ENCODE peak calls at places on chromosomes 11 and 22, in eight cellular contexts. S is endodermal cell, F is fibroblast of lung, T is fibroblast of mammary gland, J is astrocyte of the cerebellum, H is dorsolateral prefrontal cortex, I is testis, B is epithelial cell of esophagus. C is an unnamed sample.

GRCh38 chr11:70912226-70912840 is 340.0 kb downstream of the SHANK2 start:
- DNase-seq in S (no peak), F (peak), T (peak), J (no peak), H (no peak), I (no peak), B (peak), C (no peak)

GRCh38 chr11:46386005-46386331 is 4.5 kb downstream of the MDK start:
- DNase-seq in S (no peak), F (no peak), T (no peak), J (no peak), H (no peak), I (no peak), B (no peak), C (no peak)

GRCh38 chr11:8229299-8230177 is 34.1 kb downstream of the LMO1 start:
- DNase-seq in S (no peak), F (peak), T (peak), J (no peak), H (no peak), I (peak), B (peak), C (no peak)

GRCh38 chr22:18070556-18071306 is 7.1 kb upstream of the PEX26 start:
- DNase-seq in S (no peak), F (no peak), T (no peak), J (no peak), H (no peak), I (no peak), B (peak), C (no peak)

GRCh38 chr22:30695871-30696655 is 1.4 kb downstream of the OSBP2 start:
- DNase-seq in S (no peak), F (no peak), T (no peak), J (no peak), H (no peak), I (no peak), B (no peak), C (no peak)

GRCh38 chr11:36398261-36398953 is 102.3 kb downstream of the PRR5L start:
- DNase-seq in S (no peak), F (peak), T (no peak), J (no peak), H (no peak), I (no peak), B (peak), C (no peak)

GRCh38 chr11:120068114-120068573 is 69.8 kb downstream of the TRIM29 start:
- DNase-seq in S (peak), F (peak), T (peak), J (no peak), H (no peak), I (no peak), B (peak), C (no peak)

GRCh38 chr11:3123761-3124733 is 41.1 kb downstream of the OSBPL5 start:
- DNase-seq in S (peak), F (peak), T (peak), J (peak), H (no peak), I (peak), B (peak), C (no peak)

GRCh38 chr11:112834277-112834755 is 126.9 kb upstream of the NCAM1 start:
- DNase-seq in S (no peak), F (peak), T (no peak), J (no peak), H (peak), I (peak), B (no peak), C (no peak)

GRCh38 chr22:37940698-37941376 is 12.6 kb downstream of the C22orf23 start:
- DNase-seq in S (no peak), F (no peak), T (peak), J (no peak), H (no peak), I (peak), B (no peak), C (no peak)

GRCh38 chr11:2933376-2934056 is 4.3 kb upstream of the PHLDA2 start:
- DNase-seq in S (peak), F (peak), T (peak), J (no peak), H (no peak), I (peak), B (peak), C (peak)

GRCh38 chr11:10325398-10326079 is 20.7 kb downstream of the ADM start:
- DNase-seq in S (no peak), F (peak), T (peak), J (no peak), H (no peak), I (no peak), B (peak), C (no peak)

GRCh38 chr11:66118847-66119246 is 48.8 kb downstream of the PACS1 start:
- DNase-seq in S (no peak), F (no peak), T (no peak), J (no peak), H (no peak), I (no peak), B (no peak), C (no peak)

GRCh38 chr22:32904044-32904443 is 102.5 kb downstream of the TIMP3 start:
- DNase-seq in S (peak), F (peak), T (peak), J (no peak), H (peak), I (peak), B (peak), C (no peak)

GRCh38 chr11:31397239-31397834 is 27.7 kb downstream of the DNAJC24 start:
- DNase-seq in S (no peak), F (no peak), T (peak), J (peak), H (no peak), I (no peak), B (peak), C (no peak)

GRCh38 chr11:12577746-12578644 is 96.2 kb upstream of the TEAD1 start:
- DNase-seq in S (no peak), F (peak), T (no peak), J (no peak), H (no peak), I (no peak), B (no peak), C (no peak)

GRCh38 chr22:37421468-37421877 is 5.8 kb downstream of the ELFN2 start:
- DNase-seq in S (no peak), F (no peak), T (no peak), J (no peak), H (no peak), I (no peak), B (no peak), C (no peak)

GRCh38 chr11:108237058-108237481 is 14.2 kb downstream of the ATM start:
- DNase-seq in S (no peak), F (no peak), T (no peak), J (no peak), H (no peak), I (no peak), B (no peak), C (no peak)

GRCh38 chr22:48021946-48022345 is 1259.5 kb downstream of the TBC1D22A start:
- DNase-seq in S (no peak), F (no peak), T (no peak), J (no peak), H (no peak), I (no peak), B (no peak), C (no peak)

GRCh38 chr11:121936781-121937447 is 179.1 kb downstream of the BLID start:
- DNase-seq in S (no peak), F (peak), T (peak), J (no peak), H (no peak), I (no peak), B (peak), C (no peak)

GRCh38 chr11:59611570-59612565 is 3.7 kb downstream of the OSBP start:
- DNase-seq in S (no peak), F (peak), T (peak), J (no peak), H (no peak), I (no peak), B (peak), C (no peak)

GRCh38 chr11:36051235-36052072 is 107.6 kb downstream of the LDLRAD3 start:
- DNase-seq in S (no peak), F (no peak), T (no peak), J (no peak), H (no peak), I (no peak), B (no peak), C (no peak)

GRCh38 chr11:63961608-63962412 is 12.6 kb upstream of the COX8A start:
- DNase-seq in S (peak), F (no peak), T (peak), J (no peak), H (no peak), I (no peak), B (peak), C (no peak)

GRCh38 chr11:1107316-1108245 is 32.9 kb downstream of the MUC2 start:
- DNase-seq in S (no peak), F (no peak), T (no peak), J (no peak), H (no peak), I (no peak), B (no peak), C (no peak)

GRCh38 chr11:68546555-68546954 is 86.0 kb downstream of the PPP6R3 start:
- DNase-seq in S (no peak), F (peak), T (peak), J (no peak), H (no peak), I (no peak), B (peak), C (no peak)

GRCh38 chr11:123532131-123532530 is 102.1 kb downstream of the GRAMD1B start:
- DNase-seq in S (no peak), F (no peak), T (no peak), J (no peak), H (no peak), I (no peak), B (no peak), C (no peak)

GRCh38 chr11:105468154-105468553 is 141.7 kb upstream of the GRIA4 start:
- DNase-seq in S (no peak), F (no peak), T (no peak), J (no peak), H (no peak), I (no peak), B (no peak), C (no peak)

GRCh38 chr11:105466582-105467228 is 143.2 kb upstream of the GRIA4 start:
- DNase-seq in S (no peak), F (peak), T (peak), J (peak), H (no peak), I (no peak), B (peak), C (no peak)

DNA sequence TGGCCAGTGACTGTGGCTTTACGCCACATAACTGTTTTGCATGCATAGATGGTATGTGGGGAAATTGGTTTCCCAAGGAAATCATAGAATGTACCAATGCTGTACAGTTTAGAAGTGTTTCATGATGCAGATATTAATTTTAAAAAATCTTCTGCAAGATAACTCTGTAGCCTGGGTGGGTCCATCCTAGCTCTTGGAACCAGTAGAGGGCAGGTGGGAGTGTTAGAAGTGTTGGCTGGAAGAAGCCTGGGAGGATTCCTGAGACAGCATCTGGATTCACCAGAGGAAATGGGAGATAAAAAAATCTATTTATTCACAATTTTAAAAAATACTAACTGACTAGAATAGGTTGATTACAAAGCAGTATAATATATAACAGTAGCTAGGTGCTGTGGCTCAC is 139.9 kb upstream of the GRIA4 start:
- DNase-seq in S (no peak), F (no peak), T (no peak), J (no peak), H (no peak), I (no peak), B (no peak), C (no peak)
- TF ChIP-seq CTCF in S (peak), F (no peak), T (no peak), J (no peak), H (no peak), I (no peak), B (no peak), C (no peak)

DNA sequence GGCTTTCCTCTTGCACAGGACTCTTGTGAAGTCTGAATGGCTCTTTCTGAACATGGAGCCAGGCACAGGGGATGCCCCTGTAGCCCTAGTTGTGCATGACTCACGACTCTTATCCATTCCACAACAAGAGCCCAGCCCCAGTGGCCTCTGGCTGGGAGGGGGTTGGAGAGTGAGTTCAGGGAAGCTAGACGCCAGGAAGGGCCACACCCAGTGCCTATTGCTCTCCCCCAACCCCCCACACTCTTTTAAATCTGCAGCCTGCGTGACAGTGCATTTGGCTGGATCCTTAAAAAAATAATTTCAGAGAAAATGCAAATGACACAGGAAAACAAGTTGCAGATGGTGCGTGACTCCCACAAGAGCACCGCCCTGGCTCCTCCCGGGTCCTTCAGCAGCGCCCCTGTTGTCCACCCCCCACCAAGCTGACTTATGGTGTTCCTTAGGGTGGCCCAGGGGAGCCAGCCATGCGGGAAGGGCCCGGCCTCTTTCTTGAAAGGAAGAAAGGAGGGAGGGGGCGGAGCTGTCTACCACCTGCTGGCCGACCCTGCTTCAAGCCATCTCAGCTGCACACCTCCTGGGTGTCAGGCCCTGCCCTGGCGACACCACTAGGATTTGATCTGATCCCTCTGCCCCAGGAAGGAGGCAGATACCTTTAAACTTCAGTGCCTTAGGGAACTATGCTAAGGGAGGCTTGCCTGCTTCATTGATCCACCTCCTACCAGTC is 74.7 kb downstream of the MN1 start:
- DNase-seq in S (peak), F (peak), T (peak), J (no peak), H (no peak), I (peak), B (peak), C (no peak)
- TF ChIP-seq CTCF in S (peak), F (no peak), T (no peak), J (no peak), H (no peak), I (no peak), B (no peak), C (no peak)

DNA sequence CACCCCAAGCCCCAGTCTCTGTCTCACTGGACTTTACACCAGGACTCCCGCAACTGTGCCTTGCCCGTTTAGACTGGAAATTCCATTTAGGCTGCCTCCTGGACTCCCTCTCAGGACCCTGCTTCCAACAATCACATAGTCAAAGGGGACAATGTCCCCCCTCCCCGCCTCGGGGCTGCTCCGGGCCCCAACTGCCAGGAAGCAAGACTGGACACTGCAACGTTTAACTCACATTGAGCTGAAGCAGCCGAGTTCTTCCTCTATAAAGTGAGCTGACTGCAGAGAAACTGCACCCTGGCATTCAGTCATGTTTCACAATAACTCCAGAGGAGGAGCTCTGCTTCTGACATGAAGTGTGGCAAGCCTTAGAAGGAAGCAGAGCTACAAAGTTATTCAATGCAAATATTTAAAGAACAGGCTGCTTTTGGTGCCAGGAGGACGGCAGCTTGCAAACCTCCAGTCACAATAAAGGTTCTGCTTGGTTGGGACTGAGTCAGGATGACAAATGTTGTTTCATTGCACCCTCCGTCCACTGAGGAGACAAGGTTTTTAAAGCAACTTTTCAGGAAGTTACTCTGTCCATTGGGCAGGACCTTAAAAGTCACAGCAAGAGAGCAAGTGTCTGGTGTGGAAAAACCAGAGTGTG is 19.9 kb downstream of the PACSIN2 start:
- DNase-seq in S (no peak), F (peak), T (peak), J (peak), H (no peak), I (peak), B (peak), C (peak)
- TF ChIP-seq CTCF in S (no peak), F (no peak), T (no peak), J (no peak), H (no peak), I (no peak), B (no peak), C (no peak)

GRCh38 chr11:61577383-61578118 is 3.3 kb downstream of the SYT7 start:
- DNase-seq in S (peak), F (no peak), T (peak), J (no peak), H (no peak), I (peak), B (no peak), C (no peak)
- TF ChIP-seq CTCF in S (peak), F (peak), T (peak), J (peak), H (no peak), I (no peak), B (no peak), C (no peak)

C was measured in GM06990.